ENCODE peak calls at places on chromosomes 11 and 22, in six cellular contexts. J, B, C, I, X and P are unnamed samples.

GRCh38 chr11:69311767-69312385 is 17.9 kb downstream of the MYEOV start:
- DNase-seq in I (no peak), B (peak), C (no peak), X (no peak), J (no peak), P (no peak)

GRCh38 chr11:132908017-132908810 is 624.1 kb downstream of the OPCML start:
- DNase-seq in X (no peak), J (no peak), I (no peak), C (no peak), B (no peak), P (no peak)

GRCh38 chr11:69394902-69395690 is 86.4 kb upstream of the LINC01488 start:
- DNase-seq in I (no peak), C (no peak), J (no peak), B (no peak), X (no peak), P (no peak)

GRCh38 chr22:38490915-38491314 is 15.2 kb downstream of the DDX17 start:
- DNase-seq in J (peak), B (no peak), I (no peak), X (no peak), C (peak), P (no peak)

GRCh38 chr22:44667829-44668189 is 34.2 kb upstream of the PRR5 start:
- DNase-seq in X (no peak), J (no peak), C (no peak), I (peak), B (no peak), P (no peak)

GRCh38 chr11:61739966-61740365 is 12.5 kb upstream of the MYRF start:
- DNase-seq in I (no peak), J (no peak), B (no peak), X (no peak), C (no peak), P (no peak)

GRCh38 chr11:93038521-93038920 is 69.1 kb downstream of the MTNR1B start:
- DNase-seq in C (no peak), B (no peak), X (no peak), I (no peak), J (no peak), P (no peak)

GRCh38 chr22:39686178-39686620 is 115.6 kb downstream of the CACNA1I start:
- DNase-seq in B (no peak), J (no peak), C (no peak), I (no peak), X (no peak), P (no peak)

GRCh38 chr11:64202992-64203391 is 3.5 kb upstream of the FERMT3 start:
- DNase-seq in I (no peak), X (no peak), B (no peak), C (no peak), J (no peak), P (no peak)

GRCh38 chr11:34633990-34634725 is 13.3 kb downstream of the EHF start:
- DNase-seq in I (no peak), J (peak), C (peak), X (peak), B (no peak), P (peak)

GRCh38 chr11:92911478-92911877 is 58.0 kb upstream of the MTNR1B start:
- DNase-seq in J (no peak), B (no peak), X (no peak), I (no peak), C (no peak), P (no peak)

GRCh38 chr22:19555651-19556050 is 31.4 kb upstream of the CLDN5 start:
- DNase-seq in B (peak), C (no peak), X (no peak), J (no peak), I (no peak), P (no peak)

GRCh38 chr11:78417175-78417887 is at the start of gene GAB2:
- DNase-seq in C (no peak), B (peak), J (no peak), X (peak), I (peak), P (no peak)

GRCh38 chr22:43783777-43784176 is 28.3 kb downstream of the EFCAB6 start:
- DNase-seq in C (peak), X (no peak), J (no peak), B (no peak), I (no peak), P (no peak)

GRCh38 chr11:115737875-115738274 is 233.7 kb upstream of the CADM1 start:
- DNase-seq in I (no peak), J (no peak), X (no peak), B (peak), C (no peak), P (no peak)

GRCh38 chr11:16936643-16937042 is 77.6 kb downstream of the PLEKHA7 start:
- DNase-seq in X (no peak), C (no peak), I (no peak), J (no peak), B (no peak), P (no peak)

GRCh38 chr22:20237480-20238440 is 30.4 kb downstream of the RTN4R start:
- DNase-seq in J (no peak), X (peak), I (peak), C (no peak), B (no peak), P (no peak)

GRCh38 chr22:29030016-29030617 is 31.5 kb downstream of the C22orf31 start:
- DNase-seq in I (no peak), C (peak), J (no peak), X (peak), B (no peak), P (no peak)

GRCh38 chr11:17734986-17735822 is 623 bp downstream of the KCNC1 start:
- DNase-seq in C (peak), J (peak), X (peak), I (no peak), B (no peak), P (peak)

GRCh38 chr11:119377961-119378667 is 3.4 kb downstream of the USP2 start:
- DNase-seq in X (no peak), J (peak), C (no peak), I (no peak), B (peak), P (peak)

GRCh38 chr11:33687733-33688479 is 12.7 kb downstream of the C11orf91 start:
- DNase-seq in I (no peak), J (peak), B (no peak), C (peak), X (peak), P (peak)

GRCh38 chr22:26416670-26417270 is 12.3 kb upstream of the ASPHD2 start:
- DNase-seq in J (peak), X (peak), I (no peak), B (no peak), C (peak), P (no peak)

GRCh38 chr11:117851852-117852251 is 24.6 kb downstream of the FXYD6 start:
- DNase-seq in C (peak), J (no peak), X (no peak), I (no peak), B (peak), P (no peak)

GRCh38 chr11:63985812-63986155 is 454 bp upstream of the OTUB1 start:
- DNase-seq in I (peak), B (no peak), J (no peak), C (no peak), X (no peak), P (peak)

GRCh38 chr22:17860220-17860965 is 86.1 kb upstream of the BID start:
- DNase-seq in I (no peak), B (no peak), C (no peak), X (no peak), J (no peak), P (no peak)

GRCh38 chr22:19959043-19959586 is 17.5 kb upstream of the TXNRD2 start:
- DNase-seq in I (no peak), X (peak), J (peak), B (peak), C (peak), P (no peak)

GRCh38 chr11:36376888-36377758 is 81.0 kb downstream of the PRR5L start:
- DNase-seq in J (peak), C (peak), X (peak), B (peak), I (peak), P (peak)

GRCh38 chr22:36010090-36010489 is 18.5 kb downstream of the RBFOX2 start:
- DNase-seq in I (no peak), J (no peak), X (no peak), C (no peak), B (no peak), P (no peak)

GRCh38 chr11:33713162-33713913 is 12.7 kb upstream of the C11orf91 start:
- DNase-seq in C (no peak), X (no peak), I (no peak), J (no peak), B (no peak), P (no peak)

GRCh38 chr11:111870522-111870886 is 877 bp downstream of the ALG9 start:
- DNase-seq in X (peak), J (no peak), C (no peak), I (no peak), B (no peak), P (no peak)

GRCh38 chr11:17753153-17753552 is 18.6 kb downstream of the KCNC1 start:
- DNase-seq in X (no peak), J (no peak), I (no peak), C (no peak), B (no peak), P (no peak)

GRCh38 chr22:46087816-46088277 is 62.5 kb upstream of the PPARA start:
- DNase-seq in I (no peak), J (peak), C (peak), B (peak), X (no peak), P (no peak)

GRCh38 chr11:112734207-112734606 is 227.0 kb upstream of the NCAM1 start:
- DNase-seq in C (peak), X (peak), B (peak), J (no peak), I (no peak), P (no peak)

GRCh38 chr22:29187831-29188230 is 17.9 kb upstream of the EMID1 start:
- DNase-seq in I (no peak), X (no peak), C (no peak), B (no peak), J (no peak), P (no peak)

GRCh38 chr22:22770280-22770871 is 117.2 kb upstream of the IGLL5 start:
- DNase-seq in B (peak), X (peak), I (no peak), C (peak), J (peak), P (no peak)

GRCh38 chr22:31556627-31557203 is 60.4 kb downstream of the SFI1 start:
- DNase-seq in X (peak), I (no peak), B (no peak), J (peak), C (peak), P (no peak)

GRCh38 chr11:102390667-102391449 is 43.8 kb downstream of the BIRC2 start:
- DNase-seq in C (peak), B (no peak), X (peak), I (peak), J (peak), P (peak)

GRCh38 chr22:29096736-29097669 is 24.2 kb downstream of the KREMEN1 start:
- DNase-seq in C (peak), B (no peak), I (no peak), X (peak), J (no peak), P (no peak)

GRCh38 chr22:32951081-32951806 is 106.9 kb downstream of the SYN3 start:
- DNase-seq in X (no peak), C (no peak), I (no peak), J (no peak), B (no peak), P (no peak)
- TF ChIP-seq CTCF in X (no peak), C (peak), I (no peak), J (no peak), B (no peak), P (no peak)

GRCh38 chr11:121967131-121967689 is 148.8 kb downstream of the BLID start:
- DNase-seq in C (no peak), X (no peak), J (no peak), I (no peak), B (no peak), P (no peak)

GRCh38 chr11:121968638-121969037 is 147.4 kb downstream of the BLID start:
- DNase-seq in B (no peak), C (peak), I (no peak), X (no peak), J (no peak), P (no peak)

GRCh38 chr11:121965330-121965729 is 150.7 kb downstream of the BLID start:
- DNase-seq in C (peak), J (no peak), B (no peak), I (no peak), X (peak), P (no peak)

GRCh38 chr11:121961228-121961860 is 154.7 kb downstream of the BLID start:
- DNase-seq in C (peak), I (no peak), X (no peak), B (no peak), J (no peak), P (no peak)

GRCh38 chr11:121964591-121964990 is 151.4 kb downstream of the BLID start:
- DNase-seq in X (peak), B (no peak), C (peak), I (no peak), J (no peak), P (no peak)
- TF ChIP-seq CTCF in X (no peak), B (no peak), C (peak), I (no peak), J (no peak), P (no peak)

DNA sequence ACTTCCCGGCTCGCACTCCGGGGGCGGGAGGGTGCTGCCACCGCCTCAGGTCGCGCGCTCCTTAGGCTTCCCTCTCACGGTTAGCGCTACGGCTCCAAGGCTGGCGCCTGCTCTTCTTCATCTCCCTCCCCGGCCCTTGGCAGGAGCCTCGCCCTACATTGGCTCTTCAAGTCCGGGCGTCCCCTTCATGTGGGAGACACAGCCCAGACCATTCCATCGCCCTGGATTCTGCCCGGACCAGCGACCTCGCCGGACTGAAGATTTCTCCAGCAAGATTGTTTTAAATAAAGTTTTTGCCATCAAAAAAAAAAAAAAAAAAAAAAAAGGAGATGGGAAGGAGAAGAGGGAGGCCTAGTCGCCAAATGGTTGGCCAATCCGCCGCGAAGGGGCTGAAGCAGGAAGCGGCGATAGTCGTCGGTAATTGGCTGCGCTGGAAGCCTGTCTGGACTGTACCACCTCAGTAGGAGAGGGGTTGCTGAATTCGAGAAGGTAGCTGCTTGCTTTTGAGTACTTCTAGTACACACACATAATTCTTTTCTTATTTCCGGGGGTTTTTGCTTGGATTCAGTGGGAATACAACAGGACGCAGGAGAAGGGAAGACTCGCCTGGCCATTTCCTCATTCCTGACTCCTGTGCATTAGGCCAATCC is 724 bp upstream of the ZDHHC5 start:
- DNase-seq in X (peak), J (peak), B (peak), I (peak), C (peak), P (peak)
- TF ChIP-seq CTCF in X (no peak), J (no peak), B (no peak), I (no peak), C (no peak), P (no peak)

GRCh38 chr11:3105791-3106735 is 48.8 kb upstream of the CARS1 start:
- DNase-seq in I (no peak), B (peak), X (no peak), C (no peak), J (no peak), P (no peak)

GRCh38 chr11:3107608-3108182 is 50.5 kb upstream of the CARS1 start:
- DNase-seq in B (peak), J (no peak), C (no peak), X (no peak), I (no peak), P (no peak)

GRCh38 chr11:3104961-3105790 is 48.0 kb upstream of the CARS1 start:
- DNase-seq in C (no peak), J (no peak), B (peak), I (no peak), X (no peak), P (peak)

GRCh38 chr11:3108183-3108721 is 51.0 kb upstream of the CARS1 start:
- DNase-seq in X (no peak), I (no peak), J (no peak), B (peak), C (no peak), P (no peak)

GRCh38 chr11:3106736-3107524 is 49.7 kb upstream of the CARS1 start:
- DNase-seq in I (no peak), B (peak), C (no peak), X (no peak), J (no peak), P (no peak)
- TF ChIP-seq CTCF in I (no peak), B (no peak), C (no peak), X (no peak), J (no peak), P (no peak)

DNA sequence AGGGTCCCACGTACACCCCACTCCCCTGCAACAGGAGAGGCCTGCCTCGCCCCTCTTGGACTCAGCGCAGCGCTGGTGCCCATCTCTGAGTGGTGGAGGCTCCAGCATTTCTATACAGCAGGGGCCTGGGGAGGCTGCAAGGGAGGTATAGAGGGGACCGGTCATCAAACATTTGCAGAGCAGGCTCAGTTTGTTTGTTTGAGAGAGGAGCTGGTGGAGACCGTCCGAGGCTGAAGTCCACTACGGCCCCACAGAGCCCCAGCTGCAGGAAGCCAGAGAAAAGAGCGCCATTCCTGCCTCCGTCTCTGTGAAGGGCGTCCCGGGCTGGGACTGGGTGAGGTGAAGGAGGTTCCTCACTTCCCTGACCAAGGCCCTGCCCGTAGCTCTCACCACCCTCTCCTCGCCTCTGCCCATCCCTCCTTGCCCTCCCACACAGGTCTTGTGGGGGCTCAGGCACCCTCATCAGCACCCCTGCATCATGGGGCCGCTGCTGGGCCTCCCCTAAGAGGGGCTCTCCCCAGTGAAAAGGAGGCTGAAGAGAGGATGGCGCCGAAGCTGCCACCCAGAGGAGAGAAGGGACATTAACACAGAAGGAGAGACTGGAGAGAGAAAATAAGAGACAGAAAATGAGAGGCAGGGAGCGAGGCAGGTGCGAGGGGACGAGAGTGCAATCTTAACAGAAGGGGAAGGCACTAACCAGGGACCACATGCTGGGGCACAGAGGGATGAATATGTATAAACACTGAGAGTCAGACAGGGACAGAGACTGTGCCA is 24.6 kb downstream of the RPUSD4 start:
- DNase-seq in I (no peak), B (peak), C (no peak), J (no peak), X (no peak), P (no peak)
- TF ChIP-seq CTCF in I (no peak), B (no peak), C (peak), J (no peak), X (no peak), P (no peak)

GRCh38 chr11:83711035-83711630 is 425.0 kb upstream of the CCDC90B start:
- DNase-seq in B (no peak), I (no peak), X (no peak), C (no peak), J (no peak), P (no peak)
- TF ChIP-seq CTCF in B (no peak), I (no peak), X (no peak), C (no peak), J (no peak), P (no peak)

GRCh38 chr11:29260939-29261705 is 755.7 kb downstream of the KCNA4 start:
- DNase-seq in J (no peak), X (peak), C (peak), I (no peak), B (no peak), P (no peak)
- TF ChIP-seq CTCF in J (no peak), X (peak), C (peak), I (no peak), B (no peak), P (no peak)

GRCh38 chr11:11011617-11012016 is 153.8 kb upstream of the ZBED5 start:
- DNase-seq in I (no peak), J (no peak), B (no peak), X (no peak), C (no peak), P (no peak)

GRCh38 chr11:11016123-11016522 is 158.3 kb upstream of the ZBED5 start:
- DNase-seq in J (no peak), I (no peak), X (peak), C (no peak), B (no peak), P (no peak)

GRCh38 chr11:11010624-11011127 is 152.8 kb upstream of the ZBED5 start:
- DNase-seq in I (no peak), B (no peak), J (peak), X (peak), C (peak), P (no peak)
- TF ChIP-seq CTCF in I (no peak), B (no peak), J (peak), X (peak), C (peak), P (no peak)